ENCODE peak calls at places on chromosomes 6 and 20, in seven cellular contexts. U, A, G, M, Y, P and V are unnamed samples. For H3K4me1, the result is how much of the 10 kb centered on the place peaks cover.

GRCh38 chr6:118485601-118486550 is 62.2 kb upstream of the PLN start:
- DNase-seq in U (no peak), A (no peak), G (no peak), M (no peak), Y (no peak), P (no peak), V (no peak)

GRCh38 chr20:5766085-5766764 is 16.0 kb downstream of the SHLD1 start:
- DNase-seq in U (no peak), A (no peak), G (no peak), M (no peak), Y (peak), P (no peak), V (no peak)

GRCh38 chr20:25399038-25399430 is 8.4 kb upstream of the ABHD12 start:
- DNase-seq in U (no peak), A (no peak), G (peak), M (no peak), Y (peak), P (no peak), V (no peak)

GRCh38 chr20:45337367-45338120 is 10.7 kb downstream of the SDC4 start:
- DNase-seq in U (peak), A (peak), G (peak), M (no peak), Y (no peak), P (no peak), V (peak)

GRCh38 chr6:147826698-147827097 is 318.2 kb downstream of the SAMD5 start:
- DNase-seq in U (no peak), A (no peak), G (no peak), M (no peak), Y (no peak), P (no peak), V (no peak)

GRCh38 chr6:124668028-124668427 is 294.2 kb upstream of the RNF217 start:
- DNase-seq in U (no peak), A (no peak), G (no peak), M (no peak), Y (no peak), P (no peak), V (no peak)

GRCh38 chr6:106614592-106615301 is 14.6 kb downstream of the RTN4IP1 start:
- DNase-seq in U (no peak), A (no peak), G (no peak), M (no peak), Y (no peak), P (no peak), V (no peak)

GRCh38 chr6:29759457-29759856 is 36.2 kb downstream of the HLA-F start:
- DNase-seq in U (no peak), A (no peak), G (no peak), M (no peak), Y (no peak), P (no peak), V (no peak)

GRCh38 chr6:41470341-41471063 is 75.7 kb upstream of the FOXP4 start:
- DNase-seq in U (peak), A (peak), G (peak), M (no peak), Y (no peak), P (no peak), V (no peak)

GRCh38 chr6:100633096-100633766 is 168.5 kb upstream of the SIM1 start:
- DNase-seq in U (no peak), A (no peak), G (no peak), M (no peak), Y (no peak), P (no peak), V (no peak)

GRCh38 chr20:52859156-52859887 is 112.8 kb upstream of the TSHZ2 start:
- DNase-seq in U (no peak), A (no peak), G (peak), M (no peak), Y (no peak), P (no peak), V (peak)

GRCh38 chr20:43904195-43904594 is 10.5 kb upstream of the TOX2 start:
- DNase-seq in U (no peak), A (no peak), G (no peak), M (no peak), Y (no peak), P (no peak), V (no peak)

GRCh38 chr6:109523478-109523877 is 40.5 kb upstream of the ZBTB24 start:
- DNase-seq in U (no peak), A (no peak), G (peak), M (no peak), Y (no peak), P (no peak), V (no peak)

GRCh38 chr20:20411382-20411781 is 43.5 kb downstream of the INSM1 start:
- DNase-seq in U (no peak), A (no peak), G (no peak), M (no peak), Y (no peak), P (no peak), V (no peak)

GRCh38 chr6:90286884-90287488 is 9.7 kb downstream of the BACH2 start:
- DNase-seq in U (no peak), A (no peak), G (peak), M (no peak), Y (peak), P (peak), V (peak)

GRCh38 chr20:41040855-41041254 is 12.2 kb downstream of the TOP1 start:
- DNase-seq in U (no peak), A (no peak), G (no peak), M (no peak), Y (no peak), P (no peak), V (no peak)

GRCh38 chr20:57582029-57582378 is 21.1 kb downstream of the PCK1 start:
- DNase-seq in U (no peak), A (no peak), G (no peak), M (no peak), Y (no peak), P (no peak), V (no peak)

GRCh38 chr20:51541189-51542032 is 1.1 kb downstream of the NFATC2 start:
- DNase-seq in U (peak), A (peak), G (peak), M (peak), Y (peak), P (peak), V (peak)

DNA sequence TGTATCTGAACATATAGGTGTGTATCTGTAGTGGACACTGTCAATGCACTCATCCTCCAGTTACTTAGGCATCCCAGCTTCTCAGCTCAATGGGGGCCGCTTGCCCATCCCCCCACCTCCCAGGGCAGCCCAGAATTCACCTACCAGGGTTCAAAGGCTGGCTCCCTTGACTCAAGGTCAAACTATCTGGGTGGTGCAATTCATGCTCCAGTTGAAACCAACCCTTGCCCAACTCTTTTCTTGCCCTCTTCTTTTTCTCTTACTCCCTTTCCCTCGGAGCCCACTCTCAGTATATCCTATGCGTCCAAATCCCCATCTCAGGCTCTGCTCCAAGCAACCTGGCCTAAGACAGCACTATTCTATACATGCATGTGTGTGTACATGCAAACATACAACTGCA is 127.4 kb downstream of the BCAS1 start:
- DNase-seq in U (no peak), A (no peak), G (no peak), M (no peak), Y (no peak), P (no peak), V (no peak)
- H3K4me1 ChIP-seq in U (under half), A (under half), G (under half), M (under half), Y (under half), P (under half), V (under half)

DNA sequence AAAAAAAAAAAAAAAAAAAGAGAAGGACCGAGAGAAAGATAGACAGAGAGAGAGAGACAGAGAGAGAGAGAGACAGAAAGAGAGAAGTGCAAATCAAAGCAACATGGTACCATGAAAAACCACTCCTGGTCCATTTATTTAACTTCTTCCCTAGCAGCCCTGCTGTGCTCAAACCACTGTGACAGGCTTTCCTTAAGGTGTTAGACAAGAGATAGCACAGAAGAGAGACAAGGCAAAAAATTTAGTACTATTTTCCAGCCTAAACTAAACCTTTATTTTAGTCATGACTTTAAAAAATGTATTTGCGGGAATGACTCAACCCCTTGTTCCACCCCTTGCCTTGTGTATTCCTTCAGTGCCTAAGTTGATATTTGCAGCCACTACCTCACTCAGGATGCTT is 437 bp downstream of the RIPOR2 start:
- DNase-seq in U (no peak), A (no peak), G (no peak), M (no peak), Y (no peak), P (no peak), V (no peak)
- H3K4me1 ChIP-seq in U (under half), A (under half), G (under half), M (half or more), Y (under half), P (under half), V (under half)

DNA sequence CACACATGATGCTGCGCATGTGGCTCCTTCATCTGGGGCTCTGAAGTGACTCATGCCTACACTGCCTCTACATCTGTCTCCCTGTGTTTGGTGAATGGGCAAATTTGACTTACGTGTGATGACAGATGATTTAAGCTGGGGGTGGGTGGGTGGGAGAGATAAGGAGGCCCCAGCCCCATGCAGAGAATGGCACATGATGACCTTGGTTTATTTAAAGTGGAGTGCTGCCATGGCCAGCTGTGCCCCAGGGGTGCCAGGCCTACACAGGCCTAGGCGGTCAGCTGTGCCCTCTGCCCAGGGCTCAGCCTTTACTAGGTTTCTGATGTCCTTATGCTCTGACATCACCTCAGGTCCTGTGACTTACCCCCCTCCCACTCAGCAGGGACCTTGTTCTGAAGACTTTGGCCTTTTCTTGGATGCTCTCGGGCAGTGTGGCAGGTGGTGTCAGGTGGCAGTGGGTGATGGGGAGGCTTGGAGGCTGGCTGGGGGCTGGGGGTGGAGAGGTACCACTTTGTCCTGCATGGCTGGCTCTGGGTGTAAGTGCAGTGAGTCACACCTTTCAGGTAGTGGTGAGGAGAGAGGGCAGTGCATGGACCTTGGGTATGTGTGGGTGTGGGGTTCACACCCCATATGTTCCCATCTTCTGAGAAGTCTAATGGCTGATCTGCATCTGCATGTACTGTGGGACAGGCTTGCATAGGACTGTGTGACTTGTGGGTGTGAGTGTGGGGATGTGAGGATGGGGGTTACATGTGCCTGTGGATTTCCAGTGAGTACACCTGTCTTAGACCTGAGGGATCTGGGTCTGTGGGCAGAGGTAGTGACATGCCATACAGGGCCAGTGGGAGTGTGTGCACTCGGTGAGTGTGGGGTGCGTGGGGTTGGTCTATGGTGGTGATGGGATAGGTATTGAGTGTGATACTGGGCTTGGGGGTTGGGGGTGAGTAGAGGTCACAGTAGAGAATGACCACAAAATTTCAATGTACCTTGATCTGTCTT is 41.4 kb downstream of the VEGFA start:
- DNase-seq in U (no peak), A (no peak), G (no peak), M (no peak), Y (no peak), P (no peak), V (peak)
- H3K4me1 ChIP-seq in U (under half), A (under half), G (under half), M (under half), Y (under half), P (under half), V (under half)

DNA sequence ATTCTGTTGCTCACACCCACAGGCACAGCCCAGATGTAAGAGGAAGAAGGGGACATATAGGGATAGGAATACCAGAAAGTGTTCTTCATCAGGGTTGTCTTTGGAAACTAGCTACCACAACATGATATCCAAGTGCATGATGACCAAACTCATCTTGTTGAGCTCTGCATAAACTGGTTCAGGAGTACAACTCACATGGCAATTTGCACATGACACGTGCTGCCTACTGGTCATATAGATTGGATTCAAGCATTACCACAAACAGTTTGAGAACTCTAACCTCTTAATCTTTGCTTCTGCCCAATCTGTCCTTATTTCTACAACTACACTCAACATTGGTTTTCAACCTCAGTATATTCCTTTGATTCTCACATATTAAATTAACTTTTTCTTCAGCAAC is 184.7 kb upstream of the PCSK2 start:
- DNase-seq in U (no peak), A (no peak), G (no peak), M (no peak), Y (no peak), P (no peak), V (no peak)
- H3K4me1 ChIP-seq in U (under half), A (under half), G (under half), M (under half), Y (under half), P (under half), V (under half)

DNA sequence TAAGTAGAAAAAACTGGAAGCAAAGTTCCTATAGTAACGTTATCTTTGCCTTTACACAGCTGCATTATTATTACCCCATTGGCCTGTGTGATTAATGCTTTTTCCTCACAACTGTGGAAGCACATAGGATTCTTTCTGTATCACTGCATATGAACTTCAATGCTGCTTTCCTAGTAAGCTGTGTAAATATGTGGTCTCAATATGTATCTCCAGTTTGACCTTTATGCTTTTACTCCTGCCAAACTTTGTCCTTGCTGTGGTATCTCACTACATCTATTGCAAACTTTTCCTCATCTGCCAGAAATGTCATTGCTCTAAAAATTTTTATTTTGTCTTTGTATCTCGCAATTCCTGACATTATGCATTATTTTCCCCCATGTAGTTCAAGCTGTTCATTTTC is 168.6 kb downstream of the ZFAND3 start:
- DNase-seq in U (no peak), A (no peak), G (no peak), M (no peak), Y (no peak), P (no peak), V (no peak)
- H3K4me1 ChIP-seq in U (half or more), A (under half), G (under half), M (under half), Y (under half), P (under half), V (under half)

GRCh38 chr6:6588924-6589696 is 590 bp downstream of the LY86 start:
- DNase-seq in U (no peak), A (no peak), G (no peak), M (no peak), Y (no peak), P (peak), V (no peak)
- H3K4me1 ChIP-seq in U (half or more), A (under half), G (under half), M (under half), Y (under half), P (half or more), V (under half)